ENCODE peak calls at places on chromosomes 7 and 10, in seven cellular contexts. K, N, R, B, Y, A and D are unnamed samples.

GRCh38 chr7:111532625-111533024 is 29.7 kb downstream of the IMMP2L start:
- DNase-seq in B (peak), R (no peak), K (peak), Y (no peak), A (no peak), N (no peak), D (no peak)

GRCh38 chr7:40306025-40306424 is 171.2 kb downstream of the SUGCT start:
- DNase-seq in K (no peak), Y (no peak), A (no peak), R (no peak), N (no peak), B (no peak), D (no peak)

GRCh38 chr10:48465860-48466521 is 138.9 kb downstream of the ARHGAP22 start:
- DNase-seq in K (peak), N (no peak), A (no peak), Y (no peak), B (no peak), R (no peak), D (no peak)

GRCh38 chr10:33772370-33773331 is 438.2 kb upstream of the NRP1 start:
- DNase-seq in B (no peak), Y (peak), R (peak), K (no peak), A (no peak), N (peak), D (no peak)

GRCh38 chr10:119896937-119897336 is 4.4 kb downstream of the SEC23IP start:
- DNase-seq in R (no peak), A (no peak), B (no peak), K (peak), Y (no peak), N (no peak), D (no peak)

GRCh38 chr7:130009848-130010688 is 41.1 kb downstream of the ZC3HC1 start:
- DNase-seq in A (peak), R (peak), N (no peak), B (peak), K (peak), Y (no peak), D (peak)

GRCh38 chr7:27064169-27064568 is 31.6 kb downstream of the HOXA1 start:
- DNase-seq in B (no peak), Y (no peak), N (no peak), R (no peak), A (no peak), K (no peak), D (no peak)

GRCh38 chr7:132216847-132217246 is 359.4 kb downstream of the PLXNA4 start:
- DNase-seq in Y (no peak), K (no peak), N (no peak), R (no peak), B (no peak), A (peak), D (no peak)

GRCh38 chr10:85976267-85976793 is 390.3 kb downstream of the GRID1 start:
- DNase-seq in Y (no peak), B (no peak), K (no peak), R (peak), N (no peak), A (no peak), D (no peak)

GRCh38 chr10:31036209-31036608 is 4.5 kb upstream of the ZNF438 start:
- DNase-seq in B (no peak), R (no peak), N (peak), A (no peak), K (no peak), Y (peak), D (no peak)

GRCh38 chr10:132310701-132311337 is 3.1 kb upstream of the STK32C start:
- DNase-seq in N (no peak), A (no peak), Y (no peak), B (no peak), R (no peak), K (no peak), D (no peak)

GRCh38 chr10:22325272-22325947 is 4.5 kb downstream of the BMI1 start:
- DNase-seq in R (peak), N (no peak), A (peak), Y (peak), B (no peak), K (peak), D (peak)

GRCh38 chr7:99008181-99008631 is 129.9 kb downstream of the TRRAP start:
- DNase-seq in N (no peak), Y (no peak), R (no peak), B (no peak), A (no peak), K (no peak), D (no peak)

GRCh38 chr7:99473315-99473596 is 566 bp downstream of the ZNF789 start:
- DNase-seq in Y (no peak), K (peak), N (no peak), A (peak), R (peak), B (peak), D (peak)

GRCh38 chr10:13086051-13086450 is 13.9 kb upstream of the OPTN start:
- DNase-seq in Y (no peak), N (no peak), B (no peak), R (no peak), A (no peak), K (no peak), D (no peak)

GRCh38 chr10:69505636-69506318 is 54.5 kb downstream of the TSPAN15 start:
- DNase-seq in R (no peak), K (peak), Y (no peak), B (no peak), A (no peak), N (no peak), D (no peak)

GRCh38 chr10:13161267-13162012 is at the start of gene MCM10:
- DNase-seq in B (peak), Y (peak), R (peak), N (peak), A (peak), K (peak), D (peak)

GRCh38 chr10:70730955-70731354 is 54.2 kb downstream of the TBATA start:
- DNase-seq in N (no peak), K (no peak), A (no peak), B (no peak), Y (no peak), R (no peak), D (no peak)

GRCh38 chr10:100570518-100570865 is 34.7 kb downstream of the HIF1AN start:
- DNase-seq in A (no peak), B (no peak), N (no peak), Y (no peak), K (peak), R (no peak), D (no peak)

GRCh38 chr10:100568937-100569336 is 33.2 kb downstream of the HIF1AN start:
- DNase-seq in R (no peak), N (no peak), A (no peak), Y (no peak), B (no peak), K (peak), D (no peak)

GRCh38 chr10:100571069-100571817 is 35.5 kb downstream of the HIF1AN start:
- DNase-seq in R (no peak), A (no peak), N (no peak), K (peak), Y (no peak), B (no peak), D (no peak)

GRCh38 chr10:100567826-100568225 is 32.1 kb downstream of the HIF1AN start:
- DNase-seq in K (no peak), B (no peak), R (no peak), N (no peak), Y (no peak), A (no peak), D (no peak)

GRCh38 chr10:100569687-100570517 is 34.2 kb downstream of the HIF1AN start:
- DNase-seq in R (no peak), N (no peak), A (no peak), K (peak), Y (peak), B (no peak), D (no peak)
- TF ChIP-seq CTCF in R (no peak), N (peak), A (no peak), K (no peak), Y (peak), B (no peak), D (no peak)

GRCh38 chr7:49580000-49580399 is 193.4 kb upstream of the VWC2 start:
- DNase-seq in B (no peak), N (peak), R (no peak), K (peak), A (no peak), Y (no peak), D (no peak)

GRCh38 chr7:49583440-49583839 is 190.0 kb upstream of the VWC2 start:
- DNase-seq in N (no peak), R (no peak), A (no peak), K (no peak), B (no peak), Y (no peak), D (no peak)

GRCh38 chr7:49579408-49579807 is 194.0 kb upstream of the VWC2 start:
- DNase-seq in N (no peak), R (no peak), Y (no peak), B (no peak), A (no peak), K (peak), D (no peak)

GRCh38 chr7:49577576-49577975 is 195.9 kb upstream of the VWC2 start:
- DNase-seq in R (no peak), B (no peak), K (no peak), Y (no peak), A (no peak), N (no peak), D (no peak)
- TF ChIP-seq CTCF in R (no peak), B (no peak), K (no peak), Y (no peak), A (no peak), N (no peak), D (no peak)

DNA sequence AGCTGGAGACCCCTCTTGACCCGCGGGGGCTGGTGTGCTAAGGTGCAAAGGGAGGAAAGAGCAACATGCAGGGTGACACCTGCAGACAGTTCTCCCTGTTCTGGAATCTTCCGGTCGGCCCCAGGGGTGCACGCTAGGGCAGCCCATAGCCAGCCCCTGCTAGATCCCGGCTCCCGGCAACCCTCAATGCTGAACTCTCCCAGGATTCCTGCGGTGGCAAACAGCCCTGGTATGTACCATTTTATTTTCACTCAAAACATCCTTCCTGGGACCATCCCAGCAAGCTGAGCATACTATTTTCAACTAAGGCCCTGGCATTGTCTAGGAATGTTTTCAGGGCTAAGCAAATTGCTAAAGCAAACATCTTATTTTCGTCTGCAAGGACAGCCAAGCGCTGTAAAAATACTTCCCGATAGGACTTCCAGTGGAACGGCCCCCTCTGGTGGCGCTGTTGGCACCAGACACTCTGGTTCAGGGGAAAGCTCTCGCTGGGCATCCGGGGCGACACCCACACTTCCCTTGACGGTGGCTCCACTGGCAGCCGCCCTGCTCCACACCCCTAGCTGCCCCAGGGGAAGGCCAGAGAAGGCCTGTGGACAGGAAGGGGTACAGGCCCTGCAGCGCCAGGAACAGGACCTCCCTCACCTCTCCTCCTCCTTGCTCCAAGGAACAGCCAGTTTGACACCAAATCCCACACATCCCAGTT is 99.4 kb downstream of the CTBP2 start:
- DNase-seq in A (no peak), Y (peak), K (peak), B (peak), R (peak), N (peak), D (no peak)
- TF ChIP-seq CTCF in A (peak), Y (peak), K (peak), B (peak), R (peak), N (peak), D (peak)

GRCh38 chr10:102540023-102540422 is 36.3 kb downstream of the SUFU start:
- DNase-seq in B (no peak), Y (no peak), A (no peak), R (peak), N (no peak), K (peak), D (peak)
- TF ChIP-seq CTCF in B (peak), Y (peak), A (peak), R (peak), N (peak), K (peak), D (no peak)